ENCODE peak calls at places on chromosomes 2 and 18, in four cellular contexts. W is iris pigment epithelial cell; L is T-helper 2 cell; K is activated CD4-positive, alpha-beta T cell treated with anti-CD3 and anti-CD28 coated beads for 24 hours. V is an unnamed sample.

GRCh38 chr2:152762202-152762601 is 43.8 kb downstream of the ARL6IP6 start:
- DNase-seq in W (peak; percentile 95), L (no peak), K (no peak), V (peak; percentile 11)

GRCh38 chr2:179226203-179226960 is 38.2 kb downstream of the SESTD1 start:
- DNase-seq in W (no peak), L (no peak), K (no peak), V (no peak)

GRCh38 chr2:86383844-86384243 is 46.4 kb upstream of the REEP1 start:
- DNase-seq in W (peak; percentile 90), L (no peak), K (no peak), V (no peak)

GRCh38 chr2:210264282-210264681 is 39.0 kb upstream of the ACADL start:
- DNase-seq in W (no peak), L (no peak), K (no peak), V (no peak)

GRCh38 chr2:100246163-100247145 is 75.8 kb downstream of the LONRF2 start:
- DNase-seq in W (peak; percentile 12), L (no peak), K (no peak), V (no peak)

GRCh38 chr2:183740241-183740640 is 616.0 kb downstream of the NUP35 start:
- DNase-seq in W (no peak), L (no peak), K (no peak), V (no peak)

GRCh38 chr18:55234366-55235093 is 275.3 kb upstream of the CCDC68 start:
- DNase-seq in W (peak; percentile 85), L (peak; percentile 8), K (peak; percentile 26), V (peak; percentile 57)

GRCh38 chr2:38572167-38572566 is 30.6 kb downstream of the HNRNPLL start:
- DNase-seq in W (peak; percentile 90), L (no peak), K (peak; percentile 33), V (no peak)

GRCh38 chr2:54657664-54658083 is 65.8 kb upstream of the EML6 start:
- DNase-seq in W (peak; percentile 54), L (no peak), K (peak; percentile 22), V (peak; percentile 35)

GRCh38 chr18:58132595-58133191 is 88.7 kb downstream of the NEDD4L start:
- DNase-seq in W (no peak), L (no peak), K (no peak), V (no peak)

GRCh38 chr2:181318504-181319280 is 138.5 kb upstream of the ITGA4 start:
- DNase-seq in W (no peak), L (no peak), K (no peak), V (no peak)

GRCh38 chr2:45912109-45912508 is 260.6 kb downstream of the PRKCE start:
- DNase-seq in W (no peak), L (no peak), K (no peak), V (no peak)

GRCh38 chr2:238573065-238573778 is 146.5 kb downstream of the ASB1 start:
- DNase-seq in W (peak; percentile 9), L (no peak), K (no peak), V (peak; percentile 30)

GRCh38 chr2:23380562-23381065 is 4.4 kb upstream of the KLHL29 start:
- DNase-seq in W (peak; percentile 54), L (no peak), K (no peak), V (no peak)

V was measured in NT2/D1.